ENCODE peak calls at places on chromosomes 6 and 20, in nine cellular contexts. D is fibroblast of pulmonary artery, N is neural progenitor cell, L is mesothelial cell of epicardium, R is foreskin keratinocyte, G is MM.1S, U is breast epithelium, C is body of pancreas, Y is stomach. Q is an unnamed sample.

GRCh38 chr6:1263850-1264377 is 48.0 kb upstream of the FOXQ1 start:
- DNase-seq in D (no peak), U (no peak), N (no peak), Y (no peak), C (no peak), G (no peak), R (no peak), L (no peak), Q (no peak)

GRCh38 chr20:38135641-38136420 is 29.2 kb downstream of the TGM2 start:
- DNase-seq in C (no peak), Y (no peak), G (no peak), L (no peak), N (no peak), R (no peak), D (no peak), U (no peak), Q (no peak)

GRCh38 chr6:44041461-44042260 is 85.6 kb downstream of the MRPL14 start:
- DNase-seq in U (peak; percentile 76), L (no peak), Y (no peak), C (no peak), R (peak; percentile 94), N (no peak), D (peak; percentile 97), G (no peak), Q (no peak)

GRCh38 chr6:100176951-100177710 is 183.1 kb upstream of the MCHR2 start:
- DNase-seq in D (no peak), R (no peak), N (no peak), Y (no peak), L (no peak), U (no peak), C (no peak), G (no peak), Q (no peak)

GRCh38 chr20:7792131-7792869 is 148.0 kb downstream of the HAO1 start:
- DNase-seq in R (no peak), N (no peak), U (no peak), D (peak; percentile 26), G (no peak), L (no peak), C (no peak), Y (no peak), Q (no peak)

GRCh38 chr20:8996817-8997512 is 71.9 kb upstream of the PLCB4 start:
- DNase-seq in D (no peak), N (peak; percentile 35), U (no peak), L (no peak), C (no peak), Y (no peak), G (no peak), R (no peak), Q (no peak)

GRCh38 chr20:25077610-25078169 is 4.3 kb downstream of the VSX1 start:
- DNase-seq in R (no peak), Y (peak; percentile 49), U (no peak), D (peak; percentile 40), L (peak; percentile 32), N (peak; percentile 57), C (peak; percentile 11), G (no peak), Q (no peak)

GRCh38 chr6:136792066-136792944 is at the start of gene MAP3K5:
- DNase-seq in C (peak; percentile 94), R (peak; percentile 61), N (peak; percentile 75), G (peak; percentile 88), L (peak; percentile 84), D (peak; percentile 86), Y (peak; percentile 94), U (peak; percentile 68), Q (peak; percentile 74)

GRCh38 chr20:4811661-4812181 is 90.0 kb downstream of the PRND start:
- DNase-seq in D (no peak), L (no peak), U (no peak), N (no peak), C (no peak), Y (peak; percentile 67), G (no peak), R (no peak), Q (no peak)

GRCh38 chr6:152748843-152749242 is 1.8 kb upstream of the VIP start:
- DNase-seq in R (no peak), C (no peak), G (peak; percentile 11), Y (no peak), L (no peak), N (no peak), U (no peak), D (peak; percentile 51), Q (no peak)

GRCh38 chr6:96542702-96543101 is 20.2 kb upstream of the FHL5 start:
- DNase-seq in N (peak; percentile 33), G (no peak), L (no peak), C (no peak), U (no peak), D (peak; percentile 15), Y (no peak), R (no peak), Q (no peak)

GRCh38 chr6:109892451-109893435 is 85.4 kb upstream of the GPR6 start:
- DNase-seq in Y (peak; percentile 77), R (peak; percentile 44), C (peak; percentile 57), G (no peak), D (no peak), U (peak; percentile 76), L (no peak), N (no peak), Q (no peak)

GRCh38 chr6:40997256-40997957 is 41.6 kb downstream of the UNC5CL start:
- DNase-seq in G (no peak), L (no peak), U (no peak), C (peak; percentile 64), D (peak; percentile 68), Y (peak; percentile 67), R (peak; percentile 42), N (peak; percentile 85), Q (no peak)

GRCh38 chr6:107607109-107607508 is 117.2 kb downstream of the SOBP start:
- DNase-seq in Y (no peak), C (no peak), L (no peak), D (peak; percentile 38), N (no peak), R (no peak), G (no peak), U (no peak), Q (no peak)

GRCh38 chr6:108559884-108560462 is 744 bp upstream of the FOXO3 start:
- DNase-seq in G (peak; percentile 65), R (peak; percentile 68), N (peak; percentile 82), U (peak; percentile 78), Y (peak; percentile 49), D (peak; percentile 73), C (peak; percentile 65), L (peak; percentile 79), Q (no peak)

GRCh38 chr6:169996652-169997051 is 245.2 kb downstream of the ERMARD start:
- DNase-seq in G (no peak), N (no peak), R (no peak), L (no peak), C (no peak), Y (no peak), D (no peak), U (no peak), Q (no peak)

GRCh38 chr6:40894962-40895799 is 143.8 kb downstream of the UNC5CL start:
- DNase-seq in G (no peak), L (peak; percentile 51), Y (peak; percentile 59), C (peak; percentile 72), R (no peak), N (peak; percentile 79), D (peak; percentile 62), U (no peak), Q (no peak)

GRCh38 chr6:169722362-169723199 is 1.7 kb downstream of the PHF10 start:
- DNase-seq in Y (peak; percentile 43), L (no peak), C (peak; percentile 47), D (peak; percentile 83), R (peak; percentile 69), U (peak; percentile 32), N (peak; percentile 68), G (peak; percentile 39), Q (peak; percentile 28)

GRCh38 chr6:43728586-43728985 is 41.0 kb upstream of the MRPS18A start:
- DNase-seq in D (no peak), R (no peak), Y (no peak), G (no peak), C (no peak), U (no peak), L (no peak), N (no peak), Q (no peak)

GRCh38 chr6:56549014-56549413 is 93.7 kb downstream of the DST start:
- DNase-seq in D (peak; percentile 36), C (no peak), N (peak; percentile 66), R (no peak), G (no peak), L (no peak), Y (no peak), U (no peak), Q (no peak)
- TF ChIP-seq CTCF in D (peak; percentile 45), C (peak; percentile 69), N (no peak), R (peak; percentile 59), G (no peak), L (no peak), Y (peak; percentile 31), U (no peak), Q (peak; percentile 28)

GRCh38 chr20:10636326-10636818 is 37.4 kb downstream of the JAG1 start:
- DNase-seq in C (no peak), N (no peak), U (no peak), G (no peak), D (peak; percentile 86), R (no peak), Y (no peak), L (no peak), Q (no peak)
- TF ChIP-seq CTCF in C (no peak), N (no peak), U (no peak), G (no peak), D (peak; percentile 7), R (peak; percentile 41), Y (no peak), L (no peak), Q (no peak)

GRCh38 chr6:15421945-15422733 is 176.3 kb downstream of the JARID2 start:
- DNase-seq in U (no peak), N (no peak), R (no peak), Y (no peak), D (no peak), C (no peak), L (no peak), G (no peak), Q (peak; percentile 48)
- TF ChIP-seq CTCF in U (no peak), N (no peak), R (no peak), Y (no peak), D (no peak), C (no peak), L (no peak), G (no peak), Q (no peak)

DNA sequence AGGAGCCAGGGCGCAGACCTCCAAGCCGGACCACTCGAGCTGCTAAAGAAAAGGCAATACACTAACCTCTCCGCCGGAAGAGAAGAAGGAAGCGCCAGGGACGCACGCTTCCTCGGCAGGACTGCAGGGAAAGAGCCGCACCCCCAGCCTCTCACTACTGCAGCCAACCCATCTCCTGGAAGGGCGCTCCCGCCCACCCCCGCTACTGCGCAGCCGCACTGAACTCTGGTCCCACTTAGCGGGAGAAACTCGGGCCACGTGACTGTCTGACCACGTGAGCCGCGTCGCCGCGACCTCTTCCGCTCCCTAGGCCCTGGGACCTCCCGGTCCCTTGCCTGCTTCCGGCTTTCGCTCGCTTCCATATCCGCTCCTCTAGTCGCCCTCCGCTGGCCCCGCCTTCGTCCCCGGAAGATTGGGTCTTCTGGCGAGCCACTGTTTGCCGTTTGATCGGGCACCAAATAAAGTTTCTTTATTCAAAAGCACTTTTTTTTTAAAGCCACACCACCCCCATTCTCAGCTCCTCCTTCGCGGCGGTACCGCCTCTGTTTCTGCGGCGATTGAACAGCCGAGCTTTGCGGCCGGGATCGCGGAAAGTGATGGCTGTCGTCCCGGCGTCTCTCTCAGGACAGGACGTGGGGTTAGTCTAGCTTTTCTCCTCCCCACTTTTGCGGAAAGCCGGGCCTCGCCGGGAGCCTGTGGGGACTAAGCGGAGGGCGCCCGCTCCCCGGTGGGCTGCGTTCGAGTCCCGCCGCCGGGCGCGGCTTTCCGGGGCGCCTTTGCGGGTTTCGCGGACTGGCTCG is at the start of gene RMND1:
- DNase-seq in D (peak; percentile 100), C (peak; percentile 100), N (peak; percentile 100), Y (peak; percentile 100), G (peak; percentile 97), R (peak; percentile 98), U (peak; percentile 99), L (peak; percentile 99), Q (peak; percentile 97)
- TF ChIP-seq CTCF in D (no peak), C (no peak), N (no peak), Y (peak; percentile 13), G (no peak), R (peak; percentile 7), U (no peak), L (no peak), Q (no peak)